ENCODE peak calls at places on chromosomes 2 and 18, in five cellular contexts. One of them, this sample, is unnamed.
A peak's percentile ranks its signal among the peaks of the same experiment; 100 is the strongest.

GRCh38 chr2:68487773-68488355 is 20.5 kb downstream of the APLF start:
- DNase-seq in heart right ventricle: no peak
- DNase-seq in uterus: no peak
- DNase-seq in fibroblast of lung: peak; percentile 56
- DNase-seq in esophagus muscularis mucosa: no peak
- DNase-seq in this sample: no peak

GRCh38 chr18:3044931-3045698 is 32.2 kb upstream of the LPIN2 start:
- DNase-seq in heart right ventricle: no peak
- DNase-seq in uterus: no peak
- DNase-seq in esophagus muscularis mucosa: no peak
- DNase-seq in fibroblast of lung: no peak
- DNase-seq in this sample: peak; percentile 65

GRCh38 chr18:44909191-44909719 is 228.6 kb downstream of the SETBP1 start:
- DNase-seq in esophagus muscularis mucosa: no peak
- DNase-seq in uterus: no peak
- DNase-seq in fibroblast of lung: no peak
- DNase-seq in heart right ventricle: no peak
- DNase-seq in this sample: no peak

GRCh38 chr2:99659874-99660273 is 170.1 kb upstream of the REV1 start:
- DNase-seq in uterus: peak; percentile 29
- DNase-seq in fibroblast of lung: peak; percentile 73
- DNase-seq in esophagus muscularis mucosa: no peak
- DNase-seq in heart right ventricle: no peak
- DNase-seq in this sample: no peak

GRCh38 chr2:182101263-182101662 is 115.6 kb downstream of the PPP1R1C start:
- DNase-seq in uterus: no peak
- DNase-seq in heart right ventricle: no peak
- DNase-seq in esophagus muscularis mucosa: no peak
- DNase-seq in fibroblast of lung: no peak
- DNase-seq in this sample: no peak

GRCh38 chr2:238994876-238995275 is 147.0 kb downstream of the TWIST2 start:
- DNase-seq in uterus: no peak
- DNase-seq in fibroblast of lung: no peak
- DNase-seq in esophagus muscularis mucosa: no peak
- DNase-seq in heart right ventricle: no peak
- DNase-seq in this sample: no peak

GRCh38 chr2:150271952-150272351 is 215.5 kb downstream of the RND3 start:
- DNase-seq in heart right ventricle: no peak
- DNase-seq in fibroblast of lung: peak; percentile 45
- DNase-seq in uterus: no peak
- DNase-seq in esophagus muscularis mucosa: no peak
- DNase-seq in this sample: no peak

GRCh38 chr2:42851186-42851585 is 58.8 kb upstream of the HAAO start:
- DNase-seq in heart right ventricle: no peak
- DNase-seq in uterus: peak; percentile 13
- DNase-seq in esophagus muscularis mucosa: no peak
- DNase-seq in fibroblast of lung: no peak
- DNase-seq in this sample: no peak

GRCh38 chr18:58466636-58467205 is 162.2 kb downstream of the ALPK2 start:
- DNase-seq in heart right ventricle: no peak
- DNase-seq in esophagus muscularis mucosa: no peak
- DNase-seq in fibroblast of lung: no peak
- DNase-seq in uterus: no peak
- DNase-seq in this sample: no peak

GRCh38 chr2:160293401-160293911 is 93.4 kb upstream of the ITGB6 start:
- DNase-seq in fibroblast of lung: peak; percentile 89
- DNase-seq in esophagus muscularis mucosa: no peak
- DNase-seq in uterus: peak; percentile 34
- DNase-seq in heart right ventricle: no peak
- DNase-seq in this sample: no peak

GRCh38 chr18:79571221-79572092 is 108.1 kb upstream of the CTDP1 start:
- DNase-seq in esophagus muscularis mucosa: no peak
- DNase-seq in heart right ventricle: no peak
- DNase-seq in uterus: peak; percentile 11
- DNase-seq in fibroblast of lung: no peak
- DNase-seq in this sample: no peak

GRCh38 chr2:119112770-119113488 is 45.6 kb downstream of the C1QL2 start:
- DNase-seq in uterus: no peak
- DNase-seq in esophagus muscularis mucosa: peak; percentile 60
- DNase-seq in heart right ventricle: no peak
- DNase-seq in fibroblast of lung: no peak
- DNase-seq in this sample: no peak

GRCh38 chr2:119111115-119111975 is 47.2 kb downstream of the C1QL2 start:
- DNase-seq in heart right ventricle: no peak
- DNase-seq in fibroblast of lung: no peak
- DNase-seq in uterus: no peak
- DNase-seq in esophagus muscularis mucosa: peak; percentile 89
- DNase-seq in this sample: no peak

GRCh38 chr2:119114266-119114665 is 44.3 kb downstream of the C1QL2 start:
- DNase-seq in esophagus muscularis mucosa: peak; percentile 66
- DNase-seq in fibroblast of lung: no peak
- DNase-seq in heart right ventricle: no peak
- DNase-seq in uterus: no peak
- DNase-seq in this sample: no peak

GRCh38 chr2:119112230-119112629 is 46.3 kb downstream of the C1QL2 start:
- DNase-seq in esophagus muscularis mucosa: no peak
- DNase-seq in heart right ventricle: no peak
- DNase-seq in fibroblast of lung: no peak
- DNase-seq in uterus: no peak
- DNase-seq in this sample: no peak

GRCh38 chr2:119113489-119113770 is 45.1 kb downstream of the C1QL2 start:
- DNase-seq in uterus: no peak
- DNase-seq in heart right ventricle: no peak
- DNase-seq in fibroblast of lung: no peak
- DNase-seq in esophagus muscularis mucosa: peak; percentile 81
- DNase-seq in this sample: no peak
- H3K27ac ChIP-seq in uterus: no peak overlapping the region
- H3K27ac ChIP-seq in heart right ventricle: no peak overlapping the region
- H3K27ac ChIP-seq in fibroblast of lung: no peak overlapping the region
- H3K27ac ChIP-seq in esophagus muscularis mucosa: no peak overlapping the region
- H3K27ac ChIP-seq in this sample: no peak overlapping the region

DNA sequence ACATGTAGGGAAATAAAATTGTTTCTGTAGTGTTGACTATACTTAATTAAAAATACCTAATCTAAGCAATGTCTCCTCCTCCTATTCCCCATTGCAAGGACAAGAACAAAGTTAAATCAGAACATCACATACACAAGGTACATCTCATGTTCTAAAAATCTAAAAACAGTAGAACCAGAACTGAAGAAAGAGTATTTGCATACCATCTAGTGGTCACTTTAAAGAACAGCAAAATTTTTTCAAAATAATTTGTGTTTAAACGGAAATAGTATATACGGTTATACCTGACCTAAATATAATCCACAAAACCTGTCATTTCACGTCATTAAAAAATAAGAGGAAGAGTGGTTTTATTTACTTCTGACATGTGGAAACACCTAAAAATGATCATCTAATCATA is 294.3 kb upstream of the KCNH7 start:
- DNase-seq in heart right ventricle: no peak
- DNase-seq in esophagus muscularis mucosa: no peak
- DNase-seq in fibroblast of lung: peak; percentile 3
- DNase-seq in uterus: no peak
- DNase-seq in this sample: no peak
- TF ChIP-seq CTCF in heart right ventricle: peak; percentile 21
- TF ChIP-seq CTCF in esophagus muscularis mucosa: peak; percentile 28
- TF ChIP-seq CTCF in fibroblast of lung: peak; percentile 34
- TF ChIP-seq CTCF in uterus: no peak
- TF ChIP-seq CTCF in this sample: peak; percentile 58

GRCh38 chr2:145460151-145460550 is 940.2 kb upstream of the ZEB2 start:
- DNase-seq in heart right ventricle: no peak
- DNase-seq in esophagus muscularis mucosa: no peak
- DNase-seq in uterus: no peak
- DNase-seq in fibroblast of lung: no peak
- DNase-seq in this sample: no peak
- H3K4me3 ChIP-seq in heart right ventricle: no peak overlapping the region
- H3K4me3 ChIP-seq in esophagus muscularis mucosa: no peak overlapping the region
- H3K4me3 ChIP-seq in uterus: no peak overlapping the region
- H3K4me3 ChIP-seq in fibroblast of lung: no peak overlapping the region
- H3K4me3 ChIP-seq in this sample: no peak overlapping the region

GRCh38 chr2:52054824-52055223 is 1022.9 kb upstream of the NRXN1 start:
- DNase-seq in esophagus muscularis mucosa: no peak
- DNase-seq in fibroblast of lung: no peak
- DNase-seq in uterus: no peak
- DNase-seq in heart right ventricle: no peak
- DNase-seq in this sample: no peak
- H3K27ac ChIP-seq in esophagus muscularis mucosa: no peak overlapping the region
- H3K27ac ChIP-seq in fibroblast of lung: no peak overlapping the region
- H3K27ac ChIP-seq in uterus: no peak overlapping the region
- H3K27ac ChIP-seq in heart right ventricle: no peak overlapping the region
- H3K27ac ChIP-seq in this sample: no peak overlapping the region

DNA sequence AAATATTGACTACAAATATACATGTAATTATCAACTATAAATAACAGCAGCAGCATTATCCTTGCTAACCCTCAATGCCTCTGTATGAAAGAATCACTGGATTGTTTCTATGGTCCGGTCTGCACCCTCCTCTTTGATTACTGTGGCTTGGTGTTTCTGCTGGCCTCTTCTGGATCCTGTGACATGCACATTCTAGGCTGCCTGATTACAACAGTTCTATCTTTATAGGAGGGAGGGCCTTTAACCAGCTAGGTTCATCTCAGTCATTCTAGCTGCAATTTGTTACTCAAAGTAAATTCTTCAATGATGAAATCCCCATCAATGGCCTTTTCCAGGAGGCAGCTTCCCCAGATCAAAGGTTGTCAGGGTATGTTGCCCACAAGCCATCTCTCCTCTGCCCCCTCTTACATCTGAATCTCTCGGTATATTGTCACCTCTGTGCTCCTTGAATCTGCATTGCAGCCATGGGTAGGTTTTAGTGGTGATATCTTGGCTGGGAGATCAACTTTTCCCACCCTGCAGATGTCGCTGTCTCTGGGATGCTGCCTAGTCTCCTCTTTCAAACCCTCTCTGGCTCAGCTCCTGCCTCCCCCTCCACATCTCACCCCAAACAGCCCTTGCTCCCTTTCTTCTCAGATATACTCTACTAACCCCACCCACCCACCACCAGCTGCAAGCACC is 106.3 kb upstream of the BZW1 start:
- DNase-seq in heart right ventricle: no peak
- DNase-seq in uterus: no peak
- DNase-seq in fibroblast of lung: peak; percentile 51
- DNase-seq in esophagus muscularis mucosa: no peak
- DNase-seq in this sample: no peak
- TF ChIP-seq CTCF in heart right ventricle: peak; percentile 13
- TF ChIP-seq CTCF in uterus: no peak
- TF ChIP-seq CTCF in fibroblast of lung: peak; percentile 53
- TF ChIP-seq CTCF in esophagus muscularis mucosa: no peak
- TF ChIP-seq CTCF in this sample: peak; percentile 36

DNA sequence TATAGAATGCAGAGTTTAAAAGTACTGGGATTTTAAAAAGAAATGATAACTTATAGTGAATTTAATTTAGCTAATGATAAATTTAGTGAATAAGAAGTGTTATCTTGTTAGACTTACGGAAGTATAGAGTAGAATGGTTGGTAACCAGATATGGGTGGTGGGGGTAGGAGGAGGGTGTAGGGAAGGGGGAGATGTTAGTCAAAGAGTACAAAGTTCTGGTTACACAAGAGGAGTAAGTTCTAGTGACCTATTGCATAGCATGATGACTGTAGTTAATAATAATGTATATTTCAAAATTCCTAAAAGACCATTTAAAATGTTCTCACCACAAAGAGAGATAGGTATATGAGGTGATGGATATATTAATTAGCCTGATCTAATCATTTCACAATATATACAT is 184.8 kb upstream of the STON1 start:
- DNase-seq in fibroblast of lung: peak; percentile 59
- DNase-seq in uterus: no peak
- DNase-seq in heart right ventricle: no peak
- DNase-seq in esophagus muscularis mucosa: no peak
- DNase-seq in this sample: no peak
- H3K4me3 ChIP-seq in fibroblast of lung: no peak overlapping the region
- H3K4me3 ChIP-seq in uterus: no peak overlapping the region
- H3K4me3 ChIP-seq in heart right ventricle: no peak overlapping the region
- H3K4me3 ChIP-seq in esophagus muscularis mucosa: no peak overlapping the region
- H3K4me3 ChIP-seq in this sample: no peak overlapping the region

GRCh38 chr2:196137271-196137670 is 34.1 kb downstream of the STK17B start:
- DNase-seq in esophagus muscularis mucosa: no peak
- DNase-seq in heart right ventricle: no peak
- DNase-seq in fibroblast of lung: peak; percentile 33
- DNase-seq in uterus: no peak
- DNase-seq in this sample: no peak
- H3K27ac ChIP-seq in esophagus muscularis mucosa: no peak overlapping the region
- H3K27ac ChIP-seq in heart right ventricle: no peak overlapping the region
- H3K27ac ChIP-seq in fibroblast of lung: no peak overlapping the region
- H3K27ac ChIP-seq in uterus: no peak overlapping the region
- H3K27ac ChIP-seq in this sample: no peak overlapping the region

DNA sequence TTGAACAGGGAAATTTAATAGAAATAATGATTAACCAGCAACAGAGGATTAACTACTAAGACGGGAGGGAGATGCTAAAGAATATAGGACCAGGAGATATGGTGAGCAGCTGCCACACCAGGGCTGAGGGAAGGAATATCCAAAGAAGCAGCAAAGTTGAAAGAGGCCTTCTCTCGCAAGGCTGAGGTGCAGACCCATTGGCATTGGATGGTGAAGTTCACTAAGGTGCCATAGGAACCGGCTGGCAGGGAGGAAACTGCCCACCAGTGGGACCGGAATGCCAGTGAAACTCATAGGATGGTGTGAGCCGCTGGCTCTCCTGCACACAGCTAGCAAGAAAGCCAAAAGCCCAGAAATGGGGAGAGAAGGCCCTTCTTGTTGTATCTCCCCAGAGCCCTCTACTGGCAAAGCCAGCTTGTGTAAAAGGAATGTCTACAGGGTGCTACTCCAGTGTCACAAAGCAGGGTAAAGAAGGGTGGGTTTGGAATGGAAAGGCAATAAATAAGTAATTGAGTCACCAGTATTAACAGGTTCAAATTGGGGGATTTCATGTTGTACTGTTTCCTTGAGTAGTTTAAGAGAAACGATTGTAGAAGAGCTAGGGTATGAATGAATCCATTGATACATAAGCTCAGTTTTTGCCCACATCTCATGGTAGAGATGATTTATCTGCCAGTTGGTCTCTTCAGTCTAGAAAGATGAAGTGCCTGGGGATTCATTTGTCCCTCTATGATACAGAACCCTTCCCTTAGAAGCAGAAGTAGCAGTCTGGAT is 36.0 kb downstream of the FARP2 start:
- DNase-seq in heart right ventricle: no peak
- DNase-seq in uterus: no peak
- DNase-seq in esophagus muscularis mucosa: no peak
- DNase-seq in fibroblast of lung: peak; percentile 45
- DNase-seq in this sample: no peak
- TF ChIP-seq CTCF in heart right ventricle: peak; percentile 28
- TF ChIP-seq CTCF in uterus: no peak
- TF ChIP-seq CTCF in esophagus muscularis mucosa: peak; percentile 31
- TF ChIP-seq CTCF in fibroblast of lung: peak; percentile 48
- TF ChIP-seq CTCF in this sample: peak; percentile 40

DNA sequence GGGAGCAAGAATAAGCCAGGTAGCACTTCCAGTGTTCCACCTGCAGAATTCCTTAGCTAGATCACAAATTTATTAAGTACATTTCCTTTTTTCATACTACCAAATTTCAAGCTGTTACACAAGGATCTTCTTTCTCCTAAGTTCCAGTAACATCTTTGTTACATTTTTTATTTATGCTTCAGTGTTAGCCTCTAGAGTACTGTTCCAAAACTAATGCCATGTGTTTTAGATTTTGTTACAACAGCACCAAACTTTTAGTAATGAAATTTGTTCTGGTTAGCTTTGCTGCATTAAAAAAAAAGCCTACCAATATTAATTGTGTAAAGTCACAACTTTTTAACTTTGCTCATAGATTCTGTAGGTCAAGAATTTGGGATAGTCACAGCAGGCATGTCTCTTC is 161.1 kb downstream of the CAMKMT start:
- DNase-seq in heart right ventricle: no peak
- DNase-seq in fibroblast of lung: no peak
- DNase-seq in esophagus muscularis mucosa: no peak
- DNase-seq in uterus: no peak
- DNase-seq in this sample: no peak
- H3K4me3 ChIP-seq in heart right ventricle: no peak overlapping the region
- H3K4me3 ChIP-seq in fibroblast of lung: no peak overlapping the region
- H3K4me3 ChIP-seq in esophagus muscularis mucosa: no peak overlapping the region
- H3K4me3 ChIP-seq in uterus: no peak overlapping the region
- H3K4me3 ChIP-seq in this sample: no peak overlapping the region

GRCh38 chr2:112840068-112840445 is 3.5 kb upstream of the IL1B start:
- DNase-seq in esophagus muscularis mucosa: no peak
- DNase-seq in fibroblast of lung: no peak
- DNase-seq in uterus: no peak
- DNase-seq in heart right ventricle: no peak
- DNase-seq in this sample: no peak
- H3K27ac ChIP-seq in esophagus muscularis mucosa: no peak overlapping the region
- H3K27ac ChIP-seq in fibroblast of lung: no peak overlapping the region
- H3K27ac ChIP-seq in uterus: no peak overlapping the region
- H3K27ac ChIP-seq in heart right ventricle: no peak overlapping the region
- H3K27ac ChIP-seq in this sample: no peak overlapping the region

This sample was measured in dorsolateral prefrontal cortex.